ENCODE peak calls at places on chromosomes 4 and X, in five cellular contexts. One of them, this sample, is unnamed.

GRCh38 chr4:72375050-72375736 is 193.8 kb downstream of the ADAMTS3 start:
- DNase-seq in HCT116: no peak
- DNase-seq in GM12878: no peak
- DNase-seq in K562: peak; percentile 7
- DNase-seq in H1: no peak
- DNase-seq in this sample: no peak

GRCh38 chr4:84286048-84286447 is 213.0 kb downstream of the NKX6-1 start:
- DNase-seq in HCT116: no peak
- DNase-seq in GM12878: no peak
- DNase-seq in K562: no peak
- DNase-seq in H1: peak; percentile 47
- DNase-seq in this sample: no peak

GRCh38 chr4:48079972-48080391 is 54.1 kb downstream of the TXK start:
- DNase-seq in HCT116: no peak
- DNase-seq in GM12878: no peak
- DNase-seq in K562: no peak
- DNase-seq in H1: no peak
- DNase-seq in this sample: no peak

GRCh38 chr4:128715616-128716015 is 93.9 kb upstream of the JADE1 start:
- DNase-seq in HCT116: no peak
- DNase-seq in GM12878: no peak
- DNase-seq in K562: no peak
- DNase-seq in H1: no peak
- DNase-seq in this sample: no peak

GRCh38 chrX:119753639-119754257 is 4.6 kb upstream of the SOWAHD start:
- DNase-seq in HCT116: peak; percentile 48
- DNase-seq in GM12878: no peak
- DNase-seq in K562: peak; percentile 20
- DNase-seq in H1: no peak
- DNase-seq in this sample: peak; percentile 25

GRCh38 chrX:50967734-50968133 is 57.2 kb downstream of the BMP15 start:
- DNase-seq in HCT116: no peak
- DNase-seq in GM12878: no peak
- DNase-seq in K562: no peak
- DNase-seq in H1: no peak
- DNase-seq in this sample: no peak

GRCh38 chr4:98930311-98930865 is 1.5 kb upstream of the EIF4E start:
- DNase-seq in HCT116: no peak
- DNase-seq in GM12878: no peak
- DNase-seq in K562: no peak
- DNase-seq in H1: no peak
- DNase-seq in this sample: no peak

GRCh38 chr4:17523626-17524025 is 8.7 kb downstream of the CLRN2 start:
- DNase-seq in HCT116: no peak
- DNase-seq in GM12878: no peak
- DNase-seq in K562: no peak
- DNase-seq in H1: no peak
- DNase-seq in this sample: no peak

GRCh38 chrX:39158801-39159657 is 357.8 kb downstream of the MID1IP1 start:
- DNase-seq in HCT116: no peak
- DNase-seq in GM12878: peak; percentile 67
- DNase-seq in K562: no peak
- DNase-seq in H1: no peak
- DNase-seq in this sample: no peak

GRCh38 chr4:18860836-18861530 is 839.4 kb upstream of the LCORL start:
- DNase-seq in HCT116: no peak
- DNase-seq in GM12878: no peak
- DNase-seq in K562: no peak
- DNase-seq in H1: no peak
- DNase-seq in this sample: no peak

GRCh38 chr4:81635128-81635527 is 163.4 kb upstream of the RASGEF1B start:
- DNase-seq in HCT116: no peak
- DNase-seq in GM12878: no peak
- DNase-seq in K562: no peak
- DNase-seq in H1: no peak
- DNase-seq in this sample: no peak

DNA sequence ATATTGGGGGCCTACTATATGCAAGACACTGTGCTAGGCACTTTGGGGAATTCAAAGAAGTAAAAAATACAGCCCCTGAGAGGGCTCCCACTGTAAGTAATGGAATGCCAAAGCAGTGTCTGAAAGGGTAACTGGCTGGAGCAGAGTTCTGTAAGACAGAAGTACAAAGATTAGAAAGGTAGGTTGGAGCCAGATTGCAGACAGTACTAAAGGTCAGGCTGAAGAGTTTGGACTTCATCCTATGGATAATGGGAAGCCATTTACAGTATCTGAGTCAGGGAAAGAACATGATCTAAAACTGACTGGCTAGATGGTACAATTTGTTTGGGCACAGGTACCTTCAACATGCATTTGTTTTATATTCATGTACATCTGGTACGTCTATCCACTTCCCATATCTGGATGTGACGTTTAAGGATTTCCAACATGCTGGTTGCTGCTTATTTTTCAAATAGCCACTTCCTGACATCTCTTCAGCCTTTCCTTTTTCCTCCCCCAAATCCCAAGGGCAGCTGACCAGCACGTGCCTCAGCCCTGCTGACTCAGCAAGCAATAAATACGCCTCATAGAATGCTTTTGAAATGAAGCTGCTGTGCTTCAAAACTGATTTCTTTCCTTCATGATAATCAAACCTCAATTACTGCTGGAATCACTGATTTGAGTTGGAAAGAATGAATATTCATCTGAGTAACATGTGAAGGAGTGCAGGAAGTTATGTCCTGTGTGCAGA is 9.5 kb downstream of the ENOX2 start:
- DNase-seq in HCT116: no peak
- DNase-seq in GM12878: no peak
- DNase-seq in K562: no peak
- DNase-seq in H1: no peak
- DNase-seq in this sample: no peak
- TF ChIP-seq SRF in HCT116: no peak
- TF ChIP-seq SRF in GM12878: no peak
- TF ChIP-seq SRF in K562: no peak
- TF ChIP-seq SRF in H1: no peak
- TF ChIP-seq SRF in this sample: no peak

GRCh38 chrX:8868906-8869305 is 67.7 kb upstream of the FAM9A start:
- DNase-seq in HCT116: no peak
- DNase-seq in GM12878: no peak
- DNase-seq in K562: no peak
- DNase-seq in H1: no peak
- DNase-seq in this sample: no peak
- TF ChIP-seq SRF in HCT116: no peak
- TF ChIP-seq SRF in GM12878: no peak
- TF ChIP-seq SRF in K562: no peak
- TF ChIP-seq SRF in H1: no peak
- TF ChIP-seq SRF in this sample: no peak

DNA sequence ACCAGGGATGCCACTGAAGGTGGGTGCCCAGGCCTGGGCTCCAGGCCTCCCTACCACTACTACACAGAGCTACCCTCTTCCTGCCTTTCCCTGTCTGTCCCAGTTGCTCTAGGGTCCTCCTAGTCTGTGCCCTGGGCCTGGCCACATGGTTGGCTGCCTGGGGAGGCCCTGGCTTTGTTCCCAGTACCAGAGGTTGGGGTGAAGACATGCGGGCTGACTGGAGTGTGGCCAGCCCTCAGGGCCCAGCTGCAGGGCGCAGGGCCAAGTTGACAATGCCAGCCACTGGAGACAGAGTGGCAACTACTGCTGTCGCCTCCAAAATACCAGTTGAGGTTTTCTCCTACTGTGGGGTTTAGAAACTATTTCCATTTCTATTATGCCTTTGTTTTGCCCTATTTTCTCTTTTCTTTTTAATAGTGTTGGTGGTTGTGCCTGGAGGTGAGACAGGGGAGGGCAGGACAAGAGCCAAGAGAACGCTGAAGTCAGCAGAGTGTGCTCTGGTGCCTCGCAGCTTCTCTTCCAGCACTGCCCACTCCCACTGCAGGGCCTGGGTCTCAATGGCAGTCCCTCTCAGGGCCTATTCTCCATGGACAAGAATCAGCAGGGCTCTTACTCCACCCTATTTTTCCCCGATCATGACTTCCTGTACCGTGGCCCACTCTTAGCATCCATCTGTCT is 32.2 kb upstream of the XPNPEP2 start:
- DNase-seq in HCT116: no peak
- DNase-seq in GM12878: no peak
- DNase-seq in K562: no peak
- DNase-seq in H1: no peak
- DNase-seq in this sample: no peak
- TF ChIP-seq SRF in HCT116: no peak
- TF ChIP-seq SRF in GM12878: no peak
- TF ChIP-seq SRF in K562: no peak
- TF ChIP-seq SRF in H1: no peak
- TF ChIP-seq SRF in this sample: no peak

DNA sequence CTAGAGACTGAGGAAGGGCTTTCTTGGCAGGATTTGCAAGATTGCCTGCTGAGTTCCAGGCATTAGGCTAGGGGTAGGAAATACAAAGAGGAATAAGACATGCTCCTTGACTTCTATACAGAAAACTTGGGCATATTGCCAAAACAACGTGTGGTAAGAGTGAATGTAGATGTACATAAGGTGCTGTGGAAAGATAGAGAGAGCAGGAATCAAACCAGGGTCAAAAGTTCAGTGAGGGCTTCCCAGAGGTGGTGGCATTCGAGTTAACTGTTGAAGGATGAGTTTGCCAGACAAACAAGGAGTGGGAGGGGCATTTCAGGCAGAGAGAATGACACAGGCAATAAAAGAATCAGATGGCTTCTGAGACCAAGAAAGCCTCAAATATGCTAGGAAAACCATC is 187.9 kb downstream of the KDR start:
- DNase-seq in HCT116: no peak
- DNase-seq in GM12878: no peak
- DNase-seq in K562: peak; percentile 7
- DNase-seq in H1: no peak
- DNase-seq in this sample: no peak
- TF ChIP-seq SRF in HCT116: no peak
- TF ChIP-seq SRF in GM12878: no peak
- TF ChIP-seq SRF in K562: no peak
- TF ChIP-seq SRF in H1: no peak
- TF ChIP-seq SRF in this sample: no peak

GRCh38 chr4:126731062-126731461 is 901.7 kb upstream of the INTU start:
- DNase-seq in HCT116: no peak
- DNase-seq in GM12878: no peak
- DNase-seq in K562: no peak
- DNase-seq in H1: no peak
- DNase-seq in this sample: no peak

GRCh38 chr4:126733301-126733700 is 899.5 kb upstream of the INTU start:
- DNase-seq in HCT116: no peak
- DNase-seq in GM12878: no peak
- DNase-seq in K562: no peak
- DNase-seq in H1: no peak
- DNase-seq in this sample: no peak

GRCh38 chr4:126727461-126727860 is 905.3 kb upstream of the INTU start:
- DNase-seq in HCT116: no peak
- DNase-seq in GM12878: no peak
- DNase-seq in K562: no peak
- DNase-seq in H1: no peak
- DNase-seq in this sample: no peak
- TF ChIP-seq SRF in HCT116: no peak
- TF ChIP-seq SRF in GM12878: no peak
- TF ChIP-seq SRF in K562: no peak
- TF ChIP-seq SRF in H1: no peak
- TF ChIP-seq SRF in this sample: no peak

GRCh38 chrX:150872773-150873336 is 25.6 kb downstream of the CD99L2 start:
- DNase-seq in HCT116: no peak
- DNase-seq in GM12878: no peak
- DNase-seq in K562: no peak
- DNase-seq in H1: no peak
- DNase-seq in this sample: no peak
- TF ChIP-seq SRF in HCT116: no peak
- TF ChIP-seq SRF in GM12878: no peak
- TF ChIP-seq SRF in K562: no peak
- TF ChIP-seq SRF in H1: no peak
- TF ChIP-seq SRF in this sample: no peak

GRCh38 chr4:94623507-94623906 is 134.2 kb upstream of the BMPR1B start:
- DNase-seq in HCT116: no peak
- DNase-seq in GM12878: no peak
- DNase-seq in K562: no peak
- DNase-seq in H1: no peak
- DNase-seq in this sample: no peak
- TF ChIP-seq SRF in HCT116: no peak
- TF ChIP-seq SRF in GM12878: no peak
- TF ChIP-seq SRF in K562: no peak
- TF ChIP-seq SRF in H1: no peak
- TF ChIP-seq SRF in this sample: no peak

GRCh38 chr4:140887467-140887866 is 131.3 kb upstream of the TBC1D9 start:
- DNase-seq in HCT116: no peak
- DNase-seq in GM12878: no peak
- DNase-seq in K562: no peak
- DNase-seq in H1: no peak
- DNase-seq in this sample: no peak
- TF ChIP-seq SRF in HCT116: no peak
- TF ChIP-seq SRF in GM12878: no peak
- TF ChIP-seq SRF in K562: no peak
- TF ChIP-seq SRF in H1: no peak
- TF ChIP-seq SRF in this sample: no peak

GRCh38 chrX:103400931-103401330 is 24.6 kb downstream of the BEX3 start:
- DNase-seq in HCT116: no peak
- DNase-seq in GM12878: no peak
- DNase-seq in K562: no peak
- DNase-seq in H1: no peak
- DNase-seq in this sample: no peak
- TF ChIP-seq SRF in HCT116: no peak
- TF ChIP-seq SRF in GM12878: no peak
- TF ChIP-seq SRF in K562: no peak
- TF ChIP-seq SRF in H1: no peak
- TF ChIP-seq SRF in this sample: no peak